ENCODE peak calls at places on chromosomes 16 and 17, in eight cellular contexts. P is PC-9; V is CD8-positive, alpha-beta memory T cell; I is Peyer's patch; J is CD8-positive, alpha-beta T cell; A is HCT116; B is prostate gland; L is PC-3. D is an unnamed sample.

GRCh38 chr16:86858501-86858900 is 280.2 kb downstream of the FOXL1 start:
- DNase-seq in P (no peak), V (no peak), I (no peak), J (no peak), A (no peak), B (no peak), L (no peak), D (no peak)

GRCh38 chr17:56913000-56913866 is 616 bp downstream of the TRIM25 start:
- DNase-seq in P (no peak), V (no peak), I (peak; percentile 55), J (no peak), A (no peak), B (peak; percentile 13), L (peak; percentile 16), D (no peak)

GRCh38 chr17:31560836-31561235 is 169.4 kb downstream of the RAB11FIP4 start:
- DNase-seq in P (peak; percentile 34), V (no peak), I (no peak), J (no peak), A (no peak), B (no peak), L (peak; percentile 50), D (no peak)

GRCh38 chr16:25126820-25127232 is 15.3 kb downstream of the LCMT1 start:
- DNase-seq in P (peak; percentile 67), V (no peak), I (peak; percentile 66), J (no peak), A (no peak), B (no peak), L (peak; percentile 82), D (peak; percentile 55)

GRCh38 chr17:33121272-33121671 is 129.6 kb downstream of the SPACA3 start:
- DNase-seq in P (no peak), V (no peak), I (no peak), J (no peak), A (no peak), B (no peak), L (no peak), D (no peak)

GRCh38 chr17:10063730-10064221 is 134.6 kb downstream of the GAS7 start:
- DNase-seq in P (no peak), V (no peak), I (peak; percentile 49), J (no peak), A (no peak), B (no peak), L (no peak), D (no peak)

GRCh38 chr17:39022961-39023360 is 55.8 kb upstream of the FBXO47 start:
- DNase-seq in P (no peak), V (no peak), I (no peak), J (no peak), A (no peak), B (no peak), L (no peak), D (no peak)

GRCh38 chr17:63477471-63478440 is 895 bp downstream of the ACE start:
- DNase-seq in P (no peak), V (no peak), I (no peak), J (no peak), A (no peak), B (no peak), L (peak; percentile 7), D (no peak)

GRCh38 chr16:87216824-87217205 is 100.4 kb downstream of the C16orf95 start:
- DNase-seq in P (no peak), V (no peak), I (no peak), J (no peak), A (no peak), B (no peak), L (no peak), D (no peak)

GRCh38 chr16:24508614-24509013 is 30.8 kb upstream of the RBBP6 start:
- DNase-seq in P (no peak), V (no peak), I (no peak), J (no peak), A (no peak), B (no peak), L (no peak), D (no peak)

DNA sequence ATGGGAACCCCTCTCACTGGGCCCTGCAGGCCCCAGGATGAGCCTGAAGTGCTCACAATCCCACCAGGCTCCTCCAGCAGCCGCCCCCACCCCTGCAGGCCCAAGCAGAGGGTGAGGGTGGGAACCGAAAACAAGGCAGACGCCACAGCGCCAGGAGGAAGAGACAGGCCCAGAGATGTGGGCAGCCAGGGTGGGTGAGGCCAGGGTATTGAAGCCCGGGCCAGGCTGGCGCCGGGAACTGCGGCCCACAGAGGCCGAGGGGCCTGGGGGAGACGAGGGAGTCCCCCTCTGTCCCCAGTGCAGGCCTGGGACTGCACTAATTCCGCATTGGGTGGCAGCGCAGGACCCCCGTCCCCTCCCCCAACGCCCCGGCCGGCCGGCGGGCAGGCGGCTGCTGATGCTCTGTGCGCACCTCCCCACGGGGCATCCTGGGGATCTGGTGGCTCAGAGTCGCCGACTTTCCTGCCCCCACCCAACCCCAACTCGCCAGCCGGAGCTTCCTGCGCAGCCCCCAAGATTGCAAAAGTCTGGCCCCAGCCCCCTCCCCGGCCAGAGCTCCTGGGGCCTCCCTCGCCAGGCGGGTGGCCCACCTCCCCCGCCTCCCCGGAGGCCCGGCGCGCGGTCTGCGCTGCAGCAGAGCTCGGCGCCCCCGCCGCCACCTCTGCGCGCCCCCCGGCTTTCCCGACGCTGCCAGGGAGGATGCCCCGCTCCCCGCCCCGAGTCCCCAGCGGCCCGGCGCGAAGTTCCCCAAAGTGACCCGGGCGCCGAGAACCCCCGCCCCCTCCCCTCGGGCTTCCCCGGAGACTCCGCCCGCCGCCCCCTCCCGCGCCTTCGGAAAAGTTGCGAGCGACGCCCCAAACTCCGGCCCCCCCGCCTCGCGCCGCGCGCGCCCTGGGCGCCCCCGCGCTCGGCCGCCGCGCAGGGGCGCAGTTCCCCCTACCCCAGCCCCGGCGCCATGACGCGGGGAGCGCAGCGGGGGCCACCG is 107.8 kb downstream of the ENGASE start:
- DNase-seq in P (no peak), V (no peak), I (no peak), J (no peak), A (no peak), B (no peak), L (no peak), D (no peak)
- H3K27me3 ChIP-seq in P (peaks cover 80% of the 10 kb centered on the region), V (peaks cover 4% of the 10 kb centered on the region), I (peaks cover 19% of the 10 kb centered on the region), J (peaks cover 3% of the 10 kb centered on the region), A (peaks cover 54% of the 10 kb centered on the region), B (peaks cover 37% of the 10 kb centered on the region), L (peaks cover 95% of the 10 kb centered on the region), D (no peaks in the 10 kb centered on the region)

GRCh38 chr16:66020642-66021041 is 345.8 kb upstream of the CDH5 start:
- DNase-seq in P (no peak), V (no peak), I (no peak), J (no peak), A (no peak), B (no peak), L (peak; percentile 12), D (no peak)
- H3K27ac ChIP-seq in P (no peak overlapping the region), V (no peak overlapping the region), I (no peak overlapping the region), J (no peak overlapping the region), A (no peak overlapping the region), B (no peak overlapping the region), L (no peak overlapping the region), D (no peak overlapping the region)

GRCh38 chr16:800834-801488 is 427 bp upstream of the GNG13 start:
- DNase-seq in P (no peak), V (no peak), I (no peak), J (no peak), A (no peak), B (no peak), L (no peak), D (no peak)

GRCh38 chr16:801584-802363 is 1.2 kb upstream of the GNG13 start:
- DNase-seq in P (no peak), V (no peak), I (no peak), J (no peak), A (no peak), B (no peak), L (no peak), D (no peak)

GRCh38 chr16:798666-799065 is 1.9 kb downstream of the GNG13 start:
- DNase-seq in P (no peak), V (no peak), I (no peak), J (no peak), A (no peak), B (no peak), L (no peak), D (no peak)

GRCh38 chr16:799111-799947 is 1.2 kb downstream of the GNG13 start:
- DNase-seq in P (no peak), V (no peak), I (no peak), J (no peak), A (no peak), B (no peak), L (no peak), D (no peak)

DNA sequence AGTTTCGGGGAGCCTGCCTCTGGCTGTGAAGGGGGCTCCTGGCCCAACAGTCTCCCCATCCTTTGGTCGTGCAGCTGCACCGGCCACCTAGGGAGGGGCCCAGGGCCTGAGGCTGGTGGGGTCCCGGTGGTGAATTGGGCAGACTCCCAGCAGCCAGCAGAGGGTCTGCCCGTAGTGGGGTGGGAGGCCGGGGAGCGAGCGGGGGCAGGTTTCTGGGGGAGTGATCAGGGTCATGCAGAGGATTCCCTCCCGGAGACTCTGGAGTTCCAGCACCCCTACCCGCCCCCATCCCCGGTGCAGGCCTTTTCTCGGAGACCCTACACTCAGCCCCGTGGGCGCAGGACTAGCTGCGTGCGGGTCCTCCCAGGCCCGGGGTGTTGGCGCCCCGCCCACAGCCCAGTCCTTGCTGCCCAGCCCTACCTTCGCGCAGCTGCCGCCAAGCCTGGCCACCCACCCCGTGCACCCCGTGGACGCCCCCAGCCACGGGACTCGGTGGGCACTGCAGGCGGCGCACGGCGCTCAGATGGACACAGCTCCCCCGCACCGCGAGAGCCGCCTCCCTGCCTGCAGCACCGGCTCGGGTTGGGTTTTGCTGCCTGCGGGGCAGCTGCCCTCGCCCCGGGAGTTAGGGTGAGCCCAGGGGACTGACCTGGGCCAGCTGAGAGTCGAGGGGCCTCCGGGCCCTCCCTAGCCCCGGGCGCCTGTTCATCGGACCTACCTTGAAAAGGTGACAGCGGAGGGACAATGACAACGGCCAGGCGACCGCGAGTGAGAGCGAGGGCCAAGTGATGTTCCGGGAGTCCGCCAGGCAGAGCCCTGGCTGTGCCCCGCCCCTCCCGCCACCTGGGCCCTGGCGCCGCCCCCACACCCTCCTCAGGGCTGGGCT is at the start of gene GNG13:
- DNase-seq in P (no peak), V (no peak), I (no peak), J (no peak), A (no peak), B (no peak), L (no peak), D (no peak)
- H3K27me3 ChIP-seq in P (peaks cover 27% of the 10 kb centered on the region), V (peaks cover 6% of the 10 kb centered on the region), I (peaks cover 21% of the 10 kb centered on the region), J (peaks cover 9% of the 10 kb centered on the region), A (no peaks in the 10 kb centered on the region), B (peaks cover 19% of the 10 kb centered on the region), L (no peaks in the 10 kb centered on the region), D (no peaks in the 10 kb centered on the region)

GRCh38 chr16:50195276-50195675 is 42.2 kb downstream of the TENT4B start:
- DNase-seq in P (no peak), V (no peak), I (no peak), J (no peak), A (no peak), B (no peak), L (peak; percentile 10), D (no peak)

GRCh38 chr16:50196736-50197135 is 43.6 kb downstream of the TENT4B start:
- DNase-seq in P (no peak), V (no peak), I (no peak), J (no peak), A (no peak), B (no peak), L (no peak), D (peak; percentile 61)

GRCh38 chr16:50193594-50193993 is 40.5 kb downstream of the TENT4B start:
- DNase-seq in P (no peak), V (no peak), I (no peak), J (no peak), A (no peak), B (no peak), L (no peak), D (no peak)

GRCh38 chr16:50197582-50197981 is 44.5 kb downstream of the TENT4B start:
- DNase-seq in P (no peak), V (no peak), I (no peak), J (no peak), A (no peak), B (no peak), L (no peak), D (no peak)

GRCh38 chr16:50195756-50196155 is 42.6 kb downstream of the TENT4B start:
- DNase-seq in P (no peak), V (no peak), I (no peak), J (no peak), A (no peak), B (no peak), L (no peak), D (no peak)
- H3K27ac ChIP-seq in P (no peak overlapping the region), V (no peak overlapping the region), I (no peak overlapping the region), J (no peak overlapping the region), A (no peak overlapping the region), B (no peak overlapping the region), L (no peak overlapping the region), D (no peak overlapping the region)

D was measured in naive thymus-derived CD4-positive, alpha-beta T cell.